ENCODE peak calls at places on chromosomes 11 and 22, in ten cellular contexts. One of them, this sample, is unnamed. For H3K9me3, the result is how much of the 10 kb centered on the place peaks cover.

GRCh38 chr11:104663190-104664140 is 234.8 kb downstream of the CASP12 start:
- DNase-seq in CD8-positive, alpha-beta T cell: no peak
- DNase-seq in kidney: no peak
- DNase-seq in effector memory CD4-positive, alpha-beta T cell: no peak
- DNase-seq in body of pancreas: no peak
- DNase-seq in transverse colon: no peak
- DNase-seq in heart left ventricle: no peak
- DNase-seq in A549: peak
- DNase-seq in lung: no peak
- DNase-seq in testis: no peak
- DNase-seq in this sample: no peak

GRCh38 chr22:45240137-45240809 is 421 bp downstream of the KIAA0930 start:
- DNase-seq in effector memory CD4-positive, alpha-beta T cell: peak
- DNase-seq in transverse colon: peak
- DNase-seq in lung: no peak
- DNase-seq in kidney: no peak
- DNase-seq in testis: no peak
- DNase-seq in CD8-positive, alpha-beta T cell: no peak
- DNase-seq in heart left ventricle: no peak
- DNase-seq in body of pancreas: no peak
- DNase-seq in A549: no peak
- DNase-seq in this sample: no peak

GRCh38 chr11:76455331-76455730 is 10.5 kb downstream of the EMSY start:
- DNase-seq in effector memory CD4-positive, alpha-beta T cell: no peak
- DNase-seq in heart left ventricle: no peak
- DNase-seq in body of pancreas: no peak
- DNase-seq in transverse colon: no peak
- DNase-seq in CD8-positive, alpha-beta T cell: no peak
- DNase-seq in testis: no peak
- DNase-seq in A549: no peak
- DNase-seq in lung: no peak
- DNase-seq in kidney: no peak
- DNase-seq in this sample: no peak

GRCh38 chr11:120057595-120058581 is 80.0 kb downstream of the TRIM29 start:
- DNase-seq in testis: no peak
- DNase-seq in lung: no peak
- DNase-seq in body of pancreas: no peak
- DNase-seq in effector memory CD4-positive, alpha-beta T cell: no peak
- DNase-seq in CD8-positive, alpha-beta T cell: no peak
- DNase-seq in heart left ventricle: no peak
- DNase-seq in kidney: no peak
- DNase-seq in transverse colon: peak
- DNase-seq in A549: peak
- DNase-seq in this sample: peak

GRCh38 chr22:41478891-41479521 is 10.1 kb downstream of the ACO2 start:
- DNase-seq in transverse colon: no peak
- DNase-seq in heart left ventricle: no peak
- DNase-seq in kidney: no peak
- DNase-seq in CD8-positive, alpha-beta T cell: no peak
- DNase-seq in A549: no peak
- DNase-seq in lung: peak
- DNase-seq in body of pancreas: peak
- DNase-seq in testis: no peak
- DNase-seq in effector memory CD4-positive, alpha-beta T cell: no peak
- DNase-seq in this sample: peak

GRCh38 chr11:64074239-64074638 is 38.5 kb downstream of the FLRT1 start:
- DNase-seq in A549: no peak
- DNase-seq in body of pancreas: no peak
- DNase-seq in testis: no peak
- DNase-seq in lung: peak
- DNase-seq in kidney: no peak
- DNase-seq in effector memory CD4-positive, alpha-beta T cell: no peak
- DNase-seq in transverse colon: no peak
- DNase-seq in CD8-positive, alpha-beta T cell: no peak
- DNase-seq in heart left ventricle: no peak
- DNase-seq in this sample: no peak

GRCh38 chr11:617248-617911 is 1.6 kb upstream of the IRF7 start:
- DNase-seq in CD8-positive, alpha-beta T cell: no peak
- DNase-seq in lung: no peak
- DNase-seq in heart left ventricle: no peak
- DNase-seq in kidney: peak
- DNase-seq in body of pancreas: no peak
- DNase-seq in testis: no peak
- DNase-seq in effector memory CD4-positive, alpha-beta T cell: no peak
- DNase-seq in transverse colon: no peak
- DNase-seq in A549: no peak
- DNase-seq in this sample: no peak

GRCh38 chr11:121479839-121480238 is 27.1 kb upstream of the SORL1-AS1 start:
- DNase-seq in kidney: no peak
- DNase-seq in transverse colon: no peak
- DNase-seq in A549: no peak
- DNase-seq in CD8-positive, alpha-beta T cell: no peak
- DNase-seq in effector memory CD4-positive, alpha-beta T cell: no peak
- DNase-seq in body of pancreas: no peak
- DNase-seq in lung: no peak
- DNase-seq in testis: no peak
- DNase-seq in heart left ventricle: no peak
- DNase-seq in this sample: no peak

GRCh38 chr22:37778370-37779009 is 29.2 kb upstream of the GCAT start:
- DNase-seq in body of pancreas: no peak
- DNase-seq in CD8-positive, alpha-beta T cell: no peak
- DNase-seq in testis: no peak
- DNase-seq in kidney: no peak
- DNase-seq in effector memory CD4-positive, alpha-beta T cell: no peak
- DNase-seq in heart left ventricle: no peak
- DNase-seq in lung: no peak
- DNase-seq in transverse colon: no peak
- DNase-seq in A549: no peak
- DNase-seq in this sample: no peak

GRCh38 chr22:37777122-37777687 is 30.5 kb upstream of the GCAT start:
- DNase-seq in transverse colon: peak
- DNase-seq in kidney: peak
- DNase-seq in lung: peak
- DNase-seq in effector memory CD4-positive, alpha-beta T cell: no peak
- DNase-seq in A549: no peak
- DNase-seq in testis: no peak
- DNase-seq in body of pancreas: peak
- DNase-seq in CD8-positive, alpha-beta T cell: no peak
- DNase-seq in heart left ventricle: peak
- DNase-seq in this sample: no peak

GRCh38 chr22:37784829-37785495 is 22.8 kb upstream of the GCAT start:
- DNase-seq in A549: no peak
- DNase-seq in testis: no peak
- DNase-seq in kidney: peak
- DNase-seq in transverse colon: peak
- DNase-seq in body of pancreas: no peak
- DNase-seq in CD8-positive, alpha-beta T cell: no peak
- DNase-seq in lung: no peak
- DNase-seq in heart left ventricle: no peak
- DNase-seq in effector memory CD4-positive, alpha-beta T cell: no peak
- DNase-seq in this sample: peak

GRCh38 chr22:37782340-37783168 is 25.2 kb upstream of the GCAT start:
- DNase-seq in heart left ventricle: no peak
- DNase-seq in effector memory CD4-positive, alpha-beta T cell: no peak
- DNase-seq in CD8-positive, alpha-beta T cell: no peak
- DNase-seq in lung: no peak
- DNase-seq in testis: no peak
- DNase-seq in kidney: no peak
- DNase-seq in body of pancreas: no peak
- DNase-seq in transverse colon: no peak
- DNase-seq in A549: no peak
- DNase-seq in this sample: peak

DNA sequence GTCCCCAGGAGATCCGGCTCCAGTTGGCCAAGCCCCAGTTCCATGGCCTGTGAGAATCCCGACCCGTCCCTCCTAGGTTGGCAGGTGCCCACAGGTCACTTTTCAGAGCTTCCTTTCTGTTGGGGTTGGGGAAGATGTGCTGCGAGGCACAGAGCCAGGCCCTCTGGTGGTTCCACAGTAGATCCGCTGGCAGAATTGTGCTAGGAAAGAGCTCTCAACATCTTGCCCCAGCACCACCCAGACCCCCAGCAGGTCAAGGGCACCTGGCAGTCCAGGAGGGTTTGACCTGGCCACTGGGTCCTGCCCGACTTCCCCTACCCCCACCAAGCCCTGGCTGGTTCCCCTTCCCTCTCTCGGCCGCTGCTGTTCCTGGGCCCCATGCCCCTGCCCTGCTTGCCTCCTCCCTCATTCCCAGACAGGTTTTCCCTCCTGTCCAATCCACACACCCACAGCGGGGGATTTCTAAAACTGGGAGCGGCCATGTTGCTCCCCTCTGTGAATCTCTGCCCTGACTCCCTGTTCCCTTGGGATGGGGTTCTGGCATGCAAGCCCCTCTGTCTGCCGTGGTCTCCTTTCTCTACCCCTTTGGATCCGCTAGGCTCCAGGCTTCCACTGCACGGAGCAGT is 26.2 kb upstream of the GCAT start:
- DNase-seq in testis: peak
- DNase-seq in effector memory CD4-positive, alpha-beta T cell: no peak
- DNase-seq in lung: no peak
- DNase-seq in heart left ventricle: no peak
- DNase-seq in CD8-positive, alpha-beta T cell: no peak
- DNase-seq in A549: peak
- DNase-seq in body of pancreas: no peak
- DNase-seq in transverse colon: no peak
- DNase-seq in kidney: peak
- DNase-seq in this sample: no peak
- H3K9me3 ChIP-seq in testis: under half
- H3K9me3 ChIP-seq in effector memory CD4-positive, alpha-beta T cell: under half
- H3K9me3 ChIP-seq in lung: under half
- H3K9me3 ChIP-seq in heart left ventricle: under half
- H3K9me3 ChIP-seq in CD8-positive, alpha-beta T cell: under half
- H3K9me3 ChIP-seq in A549: under half
- H3K9me3 ChIP-seq in body of pancreas: under half
- H3K9me3 ChIP-seq in transverse colon: under half
- H3K9me3 ChIP-seq in kidney: under half
- H3K9me3 ChIP-seq in this sample: under half

DNA sequence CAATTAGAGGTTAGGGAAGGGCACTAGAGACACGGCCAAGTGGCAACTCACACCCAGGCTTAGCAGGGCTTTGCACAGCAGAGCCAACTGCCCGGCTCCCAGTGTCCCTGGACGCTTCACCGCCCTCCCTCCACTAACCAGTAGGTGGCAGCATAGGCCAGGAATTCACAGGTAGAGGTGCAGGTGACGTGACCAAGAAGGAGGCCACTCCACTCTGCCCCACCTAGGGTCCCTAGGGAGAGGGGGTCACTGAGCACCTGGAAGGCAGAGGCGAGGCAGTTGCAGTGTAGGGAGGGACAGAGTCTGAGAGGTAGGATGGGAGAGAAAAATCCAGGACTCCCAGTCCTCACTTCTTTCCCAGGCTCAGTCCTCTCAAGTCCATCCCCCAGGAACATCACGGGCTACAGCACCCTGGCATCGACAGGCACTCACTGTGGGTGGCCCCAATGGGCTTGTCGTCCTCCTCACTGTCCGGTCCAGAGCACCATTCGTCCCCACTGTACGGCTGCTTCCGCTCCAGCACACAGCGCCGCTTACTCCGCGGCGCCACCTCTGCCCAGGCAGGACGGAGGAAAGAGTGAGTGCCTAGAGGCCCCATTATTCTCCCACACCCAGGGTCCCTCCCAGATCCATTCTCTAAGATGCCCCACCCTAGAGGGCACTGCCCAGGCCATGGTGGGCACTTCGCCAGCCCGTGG is 18.5 kb downstream of the BCL9L start:
- DNase-seq in heart left ventricle: peak
- DNase-seq in lung: peak
- DNase-seq in testis: peak
- DNase-seq in CD8-positive, alpha-beta T cell: peak
- DNase-seq in effector memory CD4-positive, alpha-beta T cell: peak
- DNase-seq in kidney: peak
- DNase-seq in transverse colon: peak
- DNase-seq in A549: peak
- DNase-seq in body of pancreas: peak
- DNase-seq in this sample: peak
- H3K27ac ChIP-seq in heart left ventricle: peak
- H3K27ac ChIP-seq in lung: peak
- H3K27ac ChIP-seq in testis: peak
- H3K27ac ChIP-seq in CD8-positive, alpha-beta T cell: peak
- H3K27ac ChIP-seq in effector memory CD4-positive, alpha-beta T cell: peak
- H3K27ac ChIP-seq in kidney: no peak
- H3K27ac ChIP-seq in transverse colon: peak
- H3K27ac ChIP-seq in A549: peak
- H3K27ac ChIP-seq in body of pancreas: peak
- H3K27ac ChIP-seq in this sample: peak

GRCh38 chr22:48433647-48434046 is 1394.0 kb downstream of the BRD1 start:
- DNase-seq in testis: no peak
- DNase-seq in transverse colon: no peak
- DNase-seq in A549: no peak
- DNase-seq in CD8-positive, alpha-beta T cell: no peak
- DNase-seq in kidney: peak
- DNase-seq in heart left ventricle: no peak
- DNase-seq in body of pancreas: no peak
- DNase-seq in effector memory CD4-positive, alpha-beta T cell: no peak
- DNase-seq in lung: no peak
- DNase-seq in this sample: no peak
- H3K9me3 ChIP-seq in testis: under half
- H3K9me3 ChIP-seq in transverse colon: under half
- H3K9me3 ChIP-seq in A549: under half
- H3K9me3 ChIP-seq in CD8-positive, alpha-beta T cell: under half
- H3K9me3 ChIP-seq in kidney: under half
- H3K9me3 ChIP-seq in heart left ventricle: under half
- H3K9me3 ChIP-seq in body of pancreas: under half
- H3K9me3 ChIP-seq in effector memory CD4-positive, alpha-beta T cell: under half
- H3K9me3 ChIP-seq in lung: under half
- H3K9me3 ChIP-seq in this sample: under half

GRCh38 chr11:4643682-4644081 is at the start of gene OR51E1:
- DNase-seq in heart left ventricle: peak
- DNase-seq in testis: no peak
- DNase-seq in A549: no peak
- DNase-seq in kidney: no peak
- DNase-seq in CD8-positive, alpha-beta T cell: no peak
- DNase-seq in body of pancreas: no peak
- DNase-seq in transverse colon: no peak
- DNase-seq in effector memory CD4-positive, alpha-beta T cell: no peak
- DNase-seq in lung: no peak
- DNase-seq in this sample: no peak

GRCh38 chr11:4644233-4644632 is 451 bp downstream of the OR51E1 start:
- DNase-seq in heart left ventricle: no peak
- DNase-seq in lung: no peak
- DNase-seq in testis: no peak
- DNase-seq in effector memory CD4-positive, alpha-beta T cell: no peak
- DNase-seq in CD8-positive, alpha-beta T cell: no peak
- DNase-seq in kidney: no peak
- DNase-seq in A549: no peak
- DNase-seq in body of pancreas: no peak
- DNase-seq in transverse colon: no peak
- DNase-seq in this sample: no peak

GRCh38 chr11:4647795-4648194 is 4.0 kb downstream of the OR51E1 start:
- DNase-seq in testis: peak
- DNase-seq in lung: no peak
- DNase-seq in kidney: no peak
- DNase-seq in body of pancreas: no peak
- DNase-seq in heart left ventricle: no peak
- DNase-seq in effector memory CD4-positive, alpha-beta T cell: no peak
- DNase-seq in transverse colon: no peak
- DNase-seq in CD8-positive, alpha-beta T cell: no peak
- DNase-seq in A549: no peak
- DNase-seq in this sample: no peak

GRCh38 chr11:4643084-4643483 is 698 bp upstream of the OR51E1 start:
- DNase-seq in transverse colon: no peak
- DNase-seq in kidney: no peak
- DNase-seq in CD8-positive, alpha-beta T cell: no peak
- DNase-seq in effector memory CD4-positive, alpha-beta T cell: no peak
- DNase-seq in A549: no peak
- DNase-seq in body of pancreas: peak
- DNase-seq in heart left ventricle: peak
- DNase-seq in lung: no peak
- DNase-seq in testis: no peak
- DNase-seq in this sample: no peak

GRCh38 chr11:4645974-4646373 is 2.2 kb downstream of the OR51E1 start:
- DNase-seq in kidney: no peak
- DNase-seq in effector memory CD4-positive, alpha-beta T cell: no peak
- DNase-seq in transverse colon: no peak
- DNase-seq in heart left ventricle: peak
- DNase-seq in testis: no peak
- DNase-seq in A549: no peak
- DNase-seq in lung: no peak
- DNase-seq in CD8-positive, alpha-beta T cell: no peak
- DNase-seq in body of pancreas: no peak
- DNase-seq in this sample: no peak
- H3K27ac ChIP-seq in kidney: no peak
- H3K27ac ChIP-seq in effector memory CD4-positive, alpha-beta T cell: no peak
- H3K27ac ChIP-seq in transverse colon: peak
- H3K27ac ChIP-seq in heart left ventricle: peak
- H3K27ac ChIP-seq in testis: no peak
- H3K27ac ChIP-seq in A549: no peak
- H3K27ac ChIP-seq in lung: peak
- H3K27ac ChIP-seq in CD8-positive, alpha-beta T cell: no peak
- H3K27ac ChIP-seq in body of pancreas: no peak
- H3K27ac ChIP-seq in this sample: no peak